ENCODE peak calls at places on chromosomes 4 and X, in four cellular contexts. P, G, H and J are unnamed samples.

GRCh38 chrX:135531813-135532212 is 11.4 kb downstream of the INTS6L start:
- DNase-seq in P (no peak), G (no peak), H (no peak), J (no peak)

GRCh38 chrX:103329991-103330390 is at the start of gene TCEAL7:
- DNase-seq in P (no peak), G (peak; percentile 33), H (no peak), J (peak; percentile 4)

GRCh38 chrX:52217494-52218160 is 32.9 kb downstream of the MAGED4 start:
- DNase-seq in P (peak; percentile 10), G (no peak), H (no peak), J (no peak)

GRCh38 chrX:155213731-155214130 is 2.5 kb upstream of the VBP1 start:
- DNase-seq in P (no peak), G (no peak), H (no peak), J (no peak)

GRCh38 chrX:30635630-30636029 is 17.6 kb upstream of the GK start:
- DNase-seq in P (no peak), G (peak; percentile 42), H (no peak), J (no peak)

GRCh38 chr4:168541608-168541953 is 44.7 kb downstream of the PALLD start:
- DNase-seq in P (no peak), G (peak; percentile 87), H (no peak), J (peak; percentile 76)

GRCh38 chr4:182245541-182246245 is 2.5 kb downstream of the TENM3 start:
- DNase-seq in P (no peak), G (no peak), H (no peak), J (no peak)

GRCh38 chrX:50680990-50681389 is 133.0 kb downstream of the SHROOM4 start:
- DNase-seq in P (peak; percentile 38), G (peak; percentile 21), H (no peak), J (no peak)

GRCh38 chrX:9367437-9367836 is 97.4 kb upstream of the TBL1X start:
- DNase-seq in P (no peak), G (no peak), H (no peak), J (no peak)

GRCh38 chr4:22237155-22237751 is 278.6 kb downstream of the ADGRA3 start:
- DNase-seq in P (peak; percentile 69), G (peak; percentile 4), H (peak; percentile 39), J (no peak)
- TF ChIP-seq CTCF in P (peak; percentile 83), G (peak; percentile 31), H (peak; percentile 63), J (peak; percentile 58)

DNA sequence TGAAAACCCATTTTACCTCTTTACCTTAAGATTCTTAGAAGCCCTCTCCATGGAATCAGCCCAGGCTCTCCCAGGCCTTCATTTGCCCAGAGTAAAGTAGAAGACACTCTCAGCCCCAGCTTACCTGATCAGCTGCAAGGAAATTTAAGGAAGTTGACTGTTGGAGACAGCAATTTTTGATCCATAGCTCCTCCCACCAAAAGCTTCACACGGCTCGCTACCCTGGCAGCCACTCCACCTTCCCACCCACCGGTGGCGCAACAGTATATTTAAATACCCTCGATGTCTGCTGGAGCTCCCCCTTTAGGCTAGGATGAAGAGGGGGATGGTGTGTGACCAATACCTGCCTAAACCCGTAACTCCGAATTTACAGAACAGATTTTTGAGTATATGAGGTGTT is 75.4 kb downstream of the MBNL3 start:
- DNase-seq in P (peak; percentile 13), G (no peak), H (no peak), J (no peak)
- TF ChIP-seq CTCF in P (no peak), G (no peak), H (no peak), J (no peak)

DNA sequence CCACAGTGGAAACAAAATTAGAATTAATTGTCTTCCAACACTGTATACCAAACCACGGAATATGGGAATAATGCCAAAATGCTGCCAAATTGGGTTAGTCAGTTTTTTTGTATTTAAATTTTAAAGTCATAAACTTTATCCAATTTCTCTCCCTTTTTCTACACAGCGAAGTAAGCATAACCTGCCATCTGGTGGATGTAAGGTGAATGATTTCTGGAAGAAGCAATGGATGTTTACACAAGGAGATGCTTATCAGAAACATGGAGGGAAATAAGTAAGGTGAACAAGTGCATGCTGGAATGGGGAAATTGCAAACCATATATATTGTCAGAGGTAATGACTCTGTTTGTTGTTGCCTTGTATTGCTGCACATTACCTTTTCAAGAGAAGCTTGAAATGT is 691.9 kb downstream of the TECRL start:
- DNase-seq in P (no peak), G (peak; percentile 15), H (no peak), J (no peak)
- TF ChIP-seq CTCF in P (peak; percentile 56), G (no peak), H (peak; percentile 71), J (peak; percentile 33)

DNA sequence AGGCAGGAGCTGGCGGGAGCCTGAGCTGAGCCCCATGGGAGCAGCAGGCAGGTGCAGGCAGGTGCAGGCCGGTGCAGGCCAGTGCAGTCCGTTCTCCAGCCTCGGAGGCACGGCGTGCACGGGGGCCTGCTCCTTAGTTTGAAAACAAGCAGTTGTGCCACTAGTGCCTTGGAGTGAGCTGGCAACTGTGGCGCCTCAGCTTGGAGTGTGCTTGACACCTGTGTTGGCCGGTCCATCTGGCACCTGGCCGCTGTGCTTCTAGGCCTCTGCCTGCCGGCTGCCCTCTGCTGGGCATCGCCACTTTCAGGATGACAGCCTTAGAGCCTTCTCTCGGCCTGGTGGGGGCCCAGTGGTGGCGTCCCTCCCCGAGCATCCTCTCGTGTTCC is 47.9 kb downstream of the RGS12 start:
- DNase-seq in P (no peak), G (no peak), H (no peak), J (no peak)
- TF ChIP-seq CTCF in P (no peak), G (no peak), H (no peak), J (no peak)